ENCODE peak calls at places on chromosomes 16 and 17, in four cellular contexts. G, Z, L and X are unnamed samples.

GRCh38 chr17:57436565-57436964 is 180.2 kb downstream of the MSI2 start:
- DNase-seq in G (no peak), Z (no peak), L (no peak), X (no peak)

GRCh38 chr16:81556715-81557284 is 112.2 kb downstream of the CMIP start:
- DNase-seq in G (no peak), Z (no peak), L (no peak), X (peak)

GRCh38 chr16:58411736-58412614 is 19.7 kb downstream of the GINS3 start:
- DNase-seq in G (no peak), Z (peak), L (no peak), X (no peak)

GRCh38 chr17:4480929-4481898 is 17.5 kb upstream of the SPNS2 start:
- DNase-seq in G (no peak), Z (no peak), L (no peak), X (peak)

GRCh38 chr16:12455287-12455798 is 348.3 kb downstream of the CPPED1 start:
- DNase-seq in G (peak), Z (peak), L (peak), X (peak)

GRCh38 chr16:55843105-55843395 is 10.2 kb upstream of the CES1 start:
- DNase-seq in G (no peak), Z (no peak), L (no peak), X (no peak)

GRCh38 chr16:72924918-72925630 is 122.9 kb downstream of the ZFHX3 start:
- DNase-seq in G (no peak), Z (no peak), L (no peak), X (no peak)

GRCh38 chr17:4475463-4475862 is 23.2 kb upstream of the SPNS2 start:
- DNase-seq in G (no peak), Z (no peak), L (no peak), X (no peak)

GRCh38 chr16:68406458-68407041 is 41.8 kb downstream of the SMPD3 start:
- DNase-seq in G (no peak), Z (no peak), L (peak), X (no peak)

GRCh38 chr17:56112086-56112485 is 41.2 kb upstream of the ANKFN1 start:
- DNase-seq in G (no peak), Z (peak), L (peak), X (no peak)

GRCh38 chr16:75660726-75661302 is 13.2 kb downstream of the TERF2IP start:
- DNase-seq in G (no peak), Z (no peak), L (no peak), X (no peak)

GRCh38 chr16:88748364-88748763 is 36.7 kb downstream of the PIEZO1 start:
- DNase-seq in G (no peak), Z (no peak), L (no peak), X (no peak)

GRCh38 chr17:77451271-77451893 is 310.6 kb downstream of the SEC14L1 start:
- DNase-seq in G (peak), Z (peak), L (peak), X (peak)

GRCh38 chr17:33112763-33113162 is 121.1 kb downstream of the SPACA3 start:
- DNase-seq in G (no peak), Z (peak), L (peak), X (no peak)

GRCh38 chr16:50360779-50361178 is 8.0 kb downstream of the BRD7 start:
- DNase-seq in G (no peak), Z (no peak), L (no peak), X (no peak)

GRCh38 chr17:40062347-40063033 is at the start of gene THRA:
- DNase-seq in G (peak), Z (peak), L (peak), X (peak)

GRCh38 chr16:2748757-2749455 is 3.5 kb upstream of the SRRM2 start:
- DNase-seq in G (no peak), Z (no peak), L (no peak), X (no peak)

GRCh38 chr16:57626420-57627170 is 1.8 kb upstream of the ADGRG1 start:
- DNase-seq in G (peak), Z (no peak), L (no peak), X (no peak)

GRCh38 chr17:33642002-33642401 is 348.9 kb upstream of the ASIC2 start:
- DNase-seq in G (no peak), Z (no peak), L (no peak), X (no peak)

GRCh38 chr16:84462296-84463210 is 41.9 kb downstream of the MEAK7 start:
- DNase-seq in G (no peak), Z (peak), L (no peak), X (no peak)

GRCh38 chr17:65389956-65390355 is 171.5 kb downstream of the AXIN2 start:
- DNase-seq in G (no peak), Z (peak), L (peak), X (no peak)